ENCODE peak calls at places on chromosome 16, in six cellular contexts. F, I, P, K, C and E are unnamed samples. For H3K4me1, the result is how much of the 10 kb centered on the place peaks cover.

GRCh38 chr16:25081702-25082101 is 29.8 kb upstream of the LCMT1 start:
- DNase-seq in F (no peak), I (no peak), P (no peak), K (no peak), C (no peak), E (no peak)

GRCh38 chr16:917591-918061 is 53.2 kb downstream of the LMF1 start:
- DNase-seq in F (no peak), I (no peak), P (no peak), K (no peak), C (peak), E (no peak)

GRCh38 chr16:28496844-28497243 is 2.4 kb downstream of the APOBR start:
- DNase-seq in F (no peak), I (no peak), P (no peak), K (no peak), C (no peak), E (no peak)

GRCh38 chr16:3654249-3654991 is at the start of gene DNASE1:
- DNase-seq in F (no peak), I (no peak), P (peak), K (peak), C (peak), E (peak)

GRCh38 chr16:77571463-77571862 is 136.6 kb upstream of the ADAMTS18 start:
- DNase-seq in F (no peak), I (no peak), P (no peak), K (no peak), C (no peak), E (no peak)

GRCh38 chr16:19872179-19872863 is 12.3 kb downstream of the GPRC5B start:
- DNase-seq in F (no peak), I (no peak), P (no peak), K (no peak), C (no peak), E (no peak)

GRCh38 chr16:24906199-24906808 is 60.5 kb downstream of the SLC5A11 start:
- DNase-seq in F (no peak), I (no peak), P (no peak), K (no peak), C (no peak), E (no peak)

GRCh38 chr16:89599451-89599858 is 14.0 kb upstream of the DPEP1 start:
- DNase-seq in F (no peak), I (no peak), P (peak), K (no peak), C (no peak), E (no peak)

GRCh38 chr16:66481943-66482390 is 54.9 kb downstream of the BEAN1 start:
- DNase-seq in F (no peak), I (no peak), P (no peak), K (no peak), C (no peak), E (peak)

GRCh38 chr16:23052908-23053580 is 96.2 kb downstream of the USP31 start:
- DNase-seq in F (no peak), I (no peak), P (no peak), K (no peak), C (no peak), E (no peak)

GRCh38 chr16:88534731-88535141 is 35.5 kb upstream of the ZC3H18 start:
- DNase-seq in F (no peak), I (no peak), P (no peak), K (peak), C (peak), E (no peak)

GRCh38 chr16:28219283-28219682 is 7.5 kb upstream of the XPO6 start:
- DNase-seq in F (no peak), I (no peak), P (no peak), K (no peak), C (no peak), E (no peak)

GRCh38 chr16:76787394-76787793 is 403.6 kb upstream of the MON1B start:
- DNase-seq in F (no peak), I (no peak), P (no peak), K (no peak), C (no peak), E (no peak)

GRCh38 chr16:6016530-6017184 is 919.1 kb upstream of the EEF2KMT start:
- DNase-seq in F (no peak), I (no peak), P (no peak), K (no peak), C (no peak), E (no peak)

GRCh38 chr16:52613508-52613907 is 66.6 kb upstream of the TOX3 start:
- DNase-seq in F (no peak), I (no peak), P (no peak), K (no peak), C (no peak), E (no peak)

GRCh38 chr16:72604375-72604774 is 432.4 kb upstream of the PMFBP1 start:
- DNase-seq in F (no peak), I (no peak), P (no peak), K (no peak), C (no peak), E (no peak)

GRCh38 chr16:73196670-73197069 is 148.7 kb upstream of the ZFHX3 start:
- DNase-seq in F (peak), I (no peak), P (peak), K (peak), C (peak), E (peak)

GRCh38 chr16:10961231-10961630 is 16.9 kb downstream of the CLEC16A start:
- DNase-seq in F (no peak), I (no peak), P (no peak), K (peak), C (peak), E (no peak)

GRCh38 chr16:11980167-11980844 is 3.8 kb downstream of the SNX29 start:
- DNase-seq in F (no peak), I (no peak), P (no peak), K (no peak), C (no peak), E (no peak)
- H3K4me1 ChIP-seq in F (under half), I (under half), P (under half), K (under half), C (under half), E (under half)

DNA sequence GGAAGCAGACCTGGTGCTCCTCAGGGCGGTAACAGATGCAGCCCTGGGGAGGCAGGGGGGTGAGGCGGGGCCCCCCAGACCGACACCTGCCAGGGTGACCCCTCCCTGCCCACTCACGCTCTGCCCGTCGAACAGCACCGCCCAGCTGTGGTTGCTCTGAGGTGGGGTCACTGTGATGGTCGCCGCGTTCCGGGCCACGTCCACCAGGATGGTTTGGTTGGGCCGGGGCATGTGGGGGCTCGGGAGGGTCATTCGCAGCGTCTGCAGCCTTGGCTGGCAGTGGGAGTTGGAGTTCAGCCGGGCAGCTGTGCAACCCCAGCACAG is 692 bp downstream of the BRICD5 start:
- DNase-seq in F (no peak), I (no peak), P (no peak), K (no peak), C (no peak), E (no peak)
- H3K4me1 ChIP-seq in F (half or more), I (under half), P (under half), K (half or more), C (under half), E (under half)

GRCh38 chr16:17830651-17831050 is 359.9 kb upstream of the XYLT1 start:
- DNase-seq in F (no peak), I (no peak), P (no peak), K (no peak), C (no peak), E (no peak)
- H3K4me1 ChIP-seq in F (under half), I (under half), P (under half), K (under half), C (under half), E (under half)

GRCh38 chr16:56670640-56670934 is 973 bp downstream of the MT1H start:
- DNase-seq in F (no peak), I (no peak), P (no peak), K (no peak), C (no peak), E (no peak)
- H3K4me1 ChIP-seq in F (under half), I (under half), P (under half), K (under half), C (under half), E (under half)

GRCh38 chr16:56941092-56941491 is 9.2 kb downstream of the HERPUD1 start:
- DNase-seq in F (no peak), I (no peak), P (no peak), K (no peak), C (no peak), E (no peak)

GRCh38 chr16:56938664-56939513 is 6.9 kb downstream of the HERPUD1 start:
- DNase-seq in F (no peak), I (no peak), P (no peak), K (no peak), C (no peak), E (no peak)

GRCh38 chr16:56943761-56944375 is 11.9 kb downstream of the HERPUD1 start:
- DNase-seq in F (no peak), I (no peak), P (no peak), K (no peak), C (no peak), E (no peak)

GRCh38 chr16:56939801-56940200 is 7.9 kb downstream of the HERPUD1 start:
- DNase-seq in F (no peak), I (no peak), P (no peak), K (no peak), C (no peak), E (no peak)

GRCh38 chr16:56941856-56942331 is 10.0 kb downstream of the HERPUD1 start:
- DNase-seq in F (no peak), I (no peak), P (no peak), K (no peak), C (no peak), E (no peak)
- H3K4me1 ChIP-seq in F (half or more), I (under half), P (under half), K (under half), C (under half), E (half or more)

GRCh38 chr16:31243734-31244670 is 15.8 kb upstream of the ITGAM start:
- DNase-seq in F (no peak), I (no peak), P (no peak), K (no peak), C (no peak), E (no peak)

GRCh38 chr16:31251435-31251834 is 8.3 kb upstream of the ITGAM start:
- DNase-seq in F (no peak), I (no peak), P (no peak), K (no peak), C (no peak), E (no peak)

GRCh38 chr16:31250782-31251384 is 8.9 kb upstream of the ITGAM start:
- DNase-seq in F (no peak), I (no peak), P (no peak), K (no peak), C (no peak), E (no peak)

GRCh38 chr16:31246296-31246695 is 13.5 kb upstream of the ITGAM start:
- DNase-seq in F (no peak), I (no peak), P (no peak), K (no peak), C (no peak), E (no peak)

DNA sequence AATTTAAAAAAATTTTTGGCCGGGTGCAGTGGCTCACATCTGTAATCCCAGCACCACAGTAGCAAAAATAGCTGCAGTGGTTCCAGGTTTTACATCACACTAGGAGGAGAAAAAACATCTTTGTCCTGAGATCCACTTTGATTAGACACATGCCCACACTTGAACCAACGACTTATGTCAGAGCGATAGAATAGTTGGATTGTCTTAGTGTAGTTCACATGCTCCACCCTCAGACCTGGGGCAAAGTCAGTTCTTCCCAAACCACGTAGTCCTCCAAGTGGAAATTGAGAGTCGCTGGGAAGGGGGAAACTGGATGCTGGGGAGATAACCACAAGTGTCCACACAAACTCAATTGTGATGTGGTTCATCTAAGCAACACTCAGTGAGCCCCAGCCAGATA is 11.4 kb upstream of the ITGAM start:
- DNase-seq in F (no peak), I (no peak), P (no peak), K (no peak), C (no peak), E (no peak)
- H3K4me1 ChIP-seq in F (under half), I (under half), P (under half), K (under half), C (under half), E (under half)

GRCh38 chr16:48114410-48114809 is 41.4 kb downstream of the ABCC12 start:
- DNase-seq in F (no peak), I (no peak), P (no peak), K (no peak), C (no peak), E (no peak)

GRCh38 chr16:48110982-48111381 is 44.8 kb downstream of the ABCC12 start:
- DNase-seq in F (no peak), I (no peak), P (no peak), K (no peak), C (no peak), E (no peak)

GRCh38 chr16:48113471-48113870 is 42.3 kb downstream of the ABCC12 start:
- DNase-seq in F (no peak), I (no peak), P (no peak), K (no peak), C (no peak), E (no peak)

GRCh38 chr16:48115299-48115698 is 40.5 kb downstream of the ABCC12 start:
- DNase-seq in F (no peak), I (no peak), P (no peak), K (no peak), C (no peak), E (no peak)

DNA sequence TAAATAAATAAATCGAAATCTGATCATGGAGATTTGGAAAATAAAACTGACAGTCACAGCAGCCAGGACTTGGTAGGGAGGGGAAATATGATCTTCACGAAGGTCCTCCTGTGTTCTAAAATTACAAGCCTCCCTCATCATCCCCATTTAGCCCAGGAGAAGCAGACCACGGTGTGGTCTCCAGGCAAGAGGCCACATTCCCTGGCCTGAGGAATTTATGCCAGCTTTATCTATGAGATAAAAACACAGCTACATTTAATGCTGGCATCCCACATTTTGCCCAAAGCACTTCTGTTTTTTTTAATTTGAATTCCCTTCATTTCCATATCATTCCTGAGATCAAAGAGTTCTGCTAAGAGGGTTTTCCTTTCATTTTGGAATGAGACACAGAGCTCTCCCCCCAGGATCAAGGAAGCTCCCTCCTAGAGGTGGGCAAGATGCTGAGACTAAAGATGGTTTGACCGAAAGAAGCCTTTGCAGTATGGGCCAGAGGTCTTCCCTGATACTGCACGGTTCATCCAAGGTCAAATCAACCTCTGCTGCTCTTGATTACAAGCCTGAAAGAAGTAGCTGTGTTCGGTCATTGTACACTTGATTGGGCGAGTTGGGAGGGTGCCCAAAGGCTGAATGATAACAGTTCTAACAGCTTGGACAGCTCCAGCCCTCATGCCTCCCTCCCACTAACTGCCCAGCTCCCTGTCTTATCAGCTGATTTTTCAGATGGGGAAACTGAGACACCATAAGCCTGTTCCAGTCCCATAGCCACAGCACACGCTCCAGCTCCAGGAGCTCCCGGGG is 43.0 kb downstream of the ABCC12 start:
- DNase-seq in F (no peak), I (no peak), P (no peak), K (no peak), C (peak), E (peak)
- H3K4me1 ChIP-seq in F (under half), I (under half), P (under half), K (under half), C (under half), E (under half)

DNA sequence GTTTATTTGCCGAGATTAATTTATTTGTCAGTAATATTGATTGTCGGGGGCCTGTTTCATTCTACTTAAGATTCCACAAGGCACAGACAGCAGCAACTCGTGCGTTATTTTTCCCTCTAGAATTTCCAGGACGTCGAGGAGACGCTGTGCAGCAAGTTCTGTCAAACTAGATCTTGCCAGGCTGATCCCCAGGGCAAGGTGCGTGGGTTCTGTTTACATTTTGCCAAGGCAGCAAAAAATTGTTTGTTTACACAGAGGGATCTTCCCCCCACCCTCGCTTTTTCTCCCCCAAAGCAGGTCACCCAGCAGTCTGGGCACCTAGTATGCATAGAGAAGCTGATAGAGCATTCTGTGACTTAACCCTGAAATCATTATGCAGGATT is 111.4 kb downstream of the IRX3 start:
- DNase-seq in F (no peak), I (no peak), P (no peak), K (no peak), C (no peak), E (no peak)
- H3K4me1 ChIP-seq in F (under half), I (under half), P (under half), K (under half), C (under half), E (under half)

GRCh38 chr16:84975522-84975921 is 35.8 kb downstream of the ZDHHC7 start:
- DNase-seq in F (no peak), I (no peak), P (no peak), K (no peak), C (no peak), E (no peak)

GRCh38 chr16:84973776-84974523 is 37.4 kb downstream of the ZDHHC7 start:
- DNase-seq in F (no peak), I (no peak), P (no peak), K (no peak), C (no peak), E (no peak)

GRCh38 chr16:84970447-84971127 is 40.7 kb downstream of the ZDHHC7 start:
- DNase-seq in F (peak), I (no peak), P (peak), K (peak), C (peak), E (peak)

GRCh38 chr16:84975066-84975465 is 36.3 kb downstream of the ZDHHC7 start:
- DNase-seq in F (no peak), I (no peak), P (no peak), K (no peak), C (no peak), E (no peak)

GRCh38 chr16:84973226-84973625 is 38.1 kb downstream of the ZDHHC7 start:
- DNase-seq in F (no peak), I (no peak), P (no peak), K (no peak), C (no peak), E (no peak)
- H3K4me1 ChIP-seq in F (under half), I (under half), P (under half), K (under half), C (under half), E (half or more)

GRCh38 chr16:86558355-86559193 is 3.5 kb upstream of the MTHFSD start:
- DNase-seq in F (no peak), I (no peak), P (no peak), K (no peak), C (no peak), E (no peak)
- H3K4me1 ChIP-seq in F (under half), I (under half), P (under half), K (under half), C (under half), E (under half)